ENCODE peak calls at places on chromosomes 11 and 22, in five cellular contexts. D is tibial artery, P is NB4, M is AG04450, I is astrocyte of the spinal cord. Z is an unnamed sample.

GRCh38 chr11:11607772-11608171 is 14.0 kb downstream of the GALNT18 start:
- DNase-seq in D (no peak), M (no peak), P (no peak), I (no peak), Z (no peak)

GRCh38 chr11:114099392-114100178 is 40.1 kb downstream of the ZBTB16 start:
- DNase-seq in I (peak; percentile 52), D (no peak), P (no peak), M (no peak), Z (no peak)

GRCh38 chr22:26648011-26648497 is 9.3 kb upstream of the MIAT start:
- DNase-seq in P (no peak), D (no peak), I (no peak), M (no peak), Z (no peak)

GRCh38 chr22:41357191-41357590 is 24.6 kb upstream of the TEF start:
- DNase-seq in I (no peak), M (no peak), P (no peak), D (no peak), Z (no peak)

GRCh38 chr11:266676-267439 is 11.3 kb upstream of the NLRP6 start:
- DNase-seq in M (no peak), P (peak; percentile 54), I (no peak), D (peak; percentile 42), Z (no peak)

GRCh38 chr11:111555255-111555654 is 14.7 kb downstream of the LAYN start:
- DNase-seq in D (no peak), P (no peak), M (no peak), I (peak; percentile 71), Z (peak; percentile 83)

GRCh38 chr11:66858939-66859685 is 2.2 kb downstream of the LRFN4 start:
- DNase-seq in D (no peak), I (no peak), P (no peak), M (no peak), Z (no peak)

GRCh38 chr11:12201016-12201985 is 90.9 kb downstream of the MICAL2 start:
- DNase-seq in D (peak; percentile 65), P (peak; percentile 27), M (no peak), I (peak; percentile 94), Z (peak; percentile 98)

GRCh38 chr11:1151366-1152315 is 6.1 kb upstream of the MUC5AC start:
- DNase-seq in D (no peak), I (no peak), P (peak; percentile 81), M (no peak), Z (no peak)

GRCh38 chr22:40747361-40747760 is 68.1 kb downstream of the MCHR1 start:
- DNase-seq in P (no peak), I (no peak), D (no peak), M (no peak), Z (no peak)

GRCh38 chr22:48376428-48376827 is 1451.2 kb downstream of the BRD1 start:
- DNase-seq in M (no peak), P (no peak), D (no peak), I (no peak), Z (no peak)

GRCh38 chr11:12126352-12127019 is 16.1 kb downstream of the MICAL2 start:
- DNase-seq in M (no peak), P (peak; percentile 91), I (peak; percentile 80), D (no peak), Z (peak; percentile 49)

DNA sequence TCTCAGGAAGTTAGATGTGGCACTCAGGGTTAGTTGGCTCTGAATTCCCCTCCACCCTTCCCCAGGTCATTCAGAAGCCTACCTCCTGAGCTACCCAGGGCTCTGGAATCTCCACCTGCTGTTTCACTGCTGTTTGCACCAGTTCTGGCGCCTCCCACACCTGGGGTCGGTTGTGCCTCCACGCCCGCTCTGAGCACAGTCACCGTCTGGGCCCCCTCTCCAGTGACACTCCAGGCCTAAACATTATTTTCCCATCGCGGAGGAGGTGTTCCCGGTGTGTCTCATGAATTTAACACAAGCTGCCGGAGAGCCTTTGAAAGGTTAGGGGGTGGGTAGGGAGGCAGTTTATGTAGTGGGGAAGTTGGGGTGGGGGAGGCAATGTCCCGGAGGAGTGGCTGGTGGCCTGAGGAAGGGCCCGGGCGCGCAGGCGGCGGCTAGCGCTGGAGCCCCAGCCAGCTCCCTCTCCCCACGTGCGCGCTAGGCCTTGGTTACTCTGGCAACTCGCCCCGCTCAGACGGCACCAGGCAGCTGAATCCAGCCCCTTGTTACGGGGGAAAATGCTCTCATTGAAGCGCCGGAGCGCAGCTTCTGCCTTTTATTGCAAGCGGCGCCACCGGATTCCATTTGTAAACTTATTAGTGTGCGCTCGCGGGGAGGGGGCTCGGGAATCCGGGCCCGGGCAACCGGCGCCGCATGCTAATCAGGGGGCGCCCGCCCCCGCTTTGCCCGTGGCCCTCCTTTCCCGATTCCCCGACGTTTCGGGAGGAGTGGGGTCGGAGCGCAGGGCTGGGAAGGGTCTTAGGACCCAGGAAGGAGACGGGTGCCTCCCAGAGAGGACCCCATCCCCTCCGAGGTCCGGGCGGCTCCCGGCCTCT is 52.4 kb downstream of the GRIK4 start:
- DNase-seq in M (no peak), D (no peak), I (peak; percentile 15), P (peak; percentile 57), Z (no peak)
- H3K4me3 ChIP-seq in M (peak overlapping the region; percentile 47), D (peak overlapping the region; percentile 55), I (no peak overlapping the region), P (no peak overlapping the region), Z (peak overlapping the region; percentile 41)

GRCh38 chr11:134391170-134391569 is 20.9 kb downstream of the B3GAT1 start:
- DNase-seq in M (no peak), D (no peak), P (no peak), I (no peak), Z (no peak)
- TF ChIP-seq CTCF in M (no peak), D (no peak), P (no peak), I (no peak), Z (no peak)

DNA sequence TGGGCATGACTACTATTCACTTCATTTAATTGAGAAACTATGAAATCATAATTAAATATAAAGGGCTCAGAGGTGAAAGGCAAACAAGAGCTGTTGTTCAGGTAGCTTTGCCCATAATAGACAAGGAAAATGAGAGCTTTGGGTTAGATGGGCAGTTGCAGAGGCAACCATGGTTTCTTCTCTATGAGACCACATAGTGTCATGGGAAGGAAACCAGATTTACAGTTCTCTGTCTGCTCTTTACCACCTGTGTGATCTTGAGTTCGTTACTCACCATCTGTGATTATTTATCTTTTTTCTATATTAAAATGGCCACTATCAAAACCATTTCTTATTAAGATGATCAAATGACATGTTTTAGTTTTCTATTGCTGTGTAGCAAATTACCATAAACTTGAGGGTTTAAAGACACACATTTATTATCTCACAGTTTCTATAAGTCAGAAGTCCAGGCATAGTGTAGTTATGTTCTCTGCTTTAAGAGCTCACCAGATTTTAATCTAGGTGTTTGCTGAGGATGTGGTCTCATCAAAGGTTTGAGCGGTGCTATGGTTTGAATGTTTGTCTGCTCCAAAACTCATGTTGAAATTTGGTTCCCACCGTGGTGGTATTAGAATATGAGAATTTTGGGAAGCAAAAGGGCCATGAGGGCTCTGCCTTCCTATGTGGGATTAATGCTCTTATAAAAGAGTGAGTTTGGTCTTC is 38.3 kb downstream of the OR2AG2 start:
- DNase-seq in P (no peak), M (no peak), I (no peak), D (no peak), Z (no peak)
- H3K4me3 ChIP-seq in P (no peak overlapping the region), M (no peak overlapping the region), I (no peak overlapping the region), D (no peak overlapping the region), Z (no peak overlapping the region)

GRCh38 chr11:119101367-119101758 is 290 bp downstream of the DPAGT1 start:
- DNase-seq in M (no peak), P (peak; percentile 74), D (no peak), I (no peak), Z (no peak)
- TF ChIP-seq CTCF in M (peak; percentile 7), P (no peak), D (no peak), I (peak; percentile 16), Z (no peak)